ENCODE peak calls at places on chromosomes 5 and 9, in five cellular contexts. G is activated T-helper 1 cell treated with anti-CD3 and anti-CD28 coated beads, Interleukin-2, amount 50 U/mL, for 16 hours; R is neural progenitor cell; A is activated T-cell treated with anti-CD3 and anti-CD28 coated beads for 24 hours; O is brain microvascular endothelial cell. Y is an unnamed sample.

GRCh38 chr5:98101131-98101530 is 672.3 kb upstream of the RGMB start:
- DNase-seq in G (no peak), R (no peak), A (no peak), O (no peak), Y (no peak)

GRCh38 chr5:380701-381309 is 59.3 kb downstream of the AHRR start:
- DNase-seq in G (no peak), R (no peak), A (no peak), O (no peak), Y (no peak)

GRCh38 chr9:136328622-136329041 is 1.3 kb downstream of the GPSM1 start:
- DNase-seq in G (no peak), R (peak), A (no peak), O (peak), Y (peak)

GRCh38 chr5:137565450-137565849 is 66.3 kb upstream of the SPOCK1 start:
- DNase-seq in G (no peak), R (no peak), A (no peak), O (no peak), Y (no peak)

GRCh38 chr9:114121445-114122151 is 22.5 kb upstream of the KIF12 start:
- DNase-seq in G (no peak), R (no peak), A (no peak), O (no peak), Y (peak)

GRCh38 chr5:98638701-98639100 is 134.8 kb upstream of the RGMB start:
- DNase-seq in G (no peak), R (no peak), A (no peak), O (peak), Y (no peak)

GRCh38 chr9:91643474-91644102 is 220.0 kb upstream of the NFIL3 start:
- DNase-seq in G (no peak), R (no peak), A (no peak), O (no peak), Y (no peak)

GRCh38 chr9:76677481-76678055 is 86.7 kb upstream of the PCA3 start:
- DNase-seq in G (no peak), R (no peak), A (no peak), O (no peak), Y (no peak)

GRCh38 chr5:172694061-172694460 is 53.0 kb downstream of the NEURL1B start:
- DNase-seq in G (no peak), R (no peak), A (no peak), O (no peak), Y (no peak)

GRCh38 chr5:74540582-74540981 is 99.9 kb downstream of the ENC1 start:
- DNase-seq in G (no peak), R (peak), A (no peak), O (no peak), Y (no peak)

GRCh38 chr5:118208031-118208453 is 780.3 kb downstream of the DTWD2 start:
- DNase-seq in G (no peak), R (no peak), A (no peak), O (no peak), Y (no peak)

GRCh38 chr5:81800797-81801196 is 49.9 kb upstream of the SSBP2 start:
- DNase-seq in G (no peak), R (no peak), A (no peak), O (no peak), Y (no peak)

GRCh38 chr5:99724732-99725131 is 795.9 kb upstream of the CHD1 start:
- DNase-seq in G (no peak), R (no peak), A (no peak), O (no peak), Y (no peak)

GRCh38 chr9:36074870-36075532 is 38.3 kb downstream of the RECK start:
- DNase-seq in G (no peak), R (no peak), A (no peak), O (peak), Y (no peak)

GRCh38 chr5:179620293-179620692 is 3.2 kb downstream of the HNRNPH1 start:
- DNase-seq in G (no peak), R (no peak), A (no peak), O (no peak), Y (peak)

GRCh38 chr5:34663771-34664496 is 7.8 kb downstream of the RAI14 start:
- DNase-seq in G (no peak), R (no peak), A (no peak), O (no peak), Y (peak)

GRCh38 chr9:121718063-121718462 is 66.6 kb downstream of the DAB2IP start:
- DNase-seq in G (no peak), R (peak), A (no peak), O (no peak), Y (peak)

GRCh38 chr9:124411514-124412227 is 3.6 kb downstream of the PSMB7 start:
- DNase-seq in G (no peak), R (no peak), A (no peak), O (peak), Y (no peak)

Y was measured in NCI-H82.